ENCODE peak calls at places on chromosomes 13 and 19, in six cellular contexts. One of them, this sample, is unnamed.
A peak's percentile ranks its signal among the peaks of the same experiment; 100 is the strongest.

GRCh38 chr13:57631607-57632275 is at the start of gene PCDH17:
- DNase-seq in stimulated activated CD4-positive, alpha-beta T cell treated with anti-CD3 and anti-CD28 coated beads, Interleukin-12 subunit alpha, Interleukin-12 subunit beta, amount 100 ng/mL, for 48 hours: no peak
- DNase-seq in NB4: no peak
- DNase-seq in SJSA1: no peak
- DNase-seq in H54: no peak
- DNase-seq in uterus: no peak
- DNase-seq in this sample: peak; percentile 42

GRCh38 chr19:29277107-29277506 is 64.2 kb upstream of the UQCRFS1 start:
- DNase-seq in stimulated activated CD4-positive, alpha-beta T cell treated with anti-CD3 and anti-CD28 coated beads, Interleukin-12 subunit alpha, Interleukin-12 subunit beta, amount 100 ng/mL, for 48 hours: peak; percentile 34
- DNase-seq in NB4: peak; percentile 87
- DNase-seq in SJSA1: no peak
- DNase-seq in H54: peak; percentile 82
- DNase-seq in uterus: no peak
- DNase-seq in this sample: no peak

GRCh38 chr13:28527629-28528028 is 32.7 kb upstream of the FLT1 start:
- DNase-seq in stimulated activated CD4-positive, alpha-beta T cell treated with anti-CD3 and anti-CD28 coated beads, Interleukin-12 subunit alpha, Interleukin-12 subunit beta, amount 100 ng/mL, for 48 hours: no peak
- DNase-seq in NB4: peak; percentile 94
- DNase-seq in SJSA1: no peak
- DNase-seq in H54: no peak
- DNase-seq in uterus: no peak
- DNase-seq in this sample: peak; percentile 44

GRCh38 chr19:19372656-19373416 is 32.6 kb upstream of the GATAD2A start:
- DNase-seq in stimulated activated CD4-positive, alpha-beta T cell treated with anti-CD3 and anti-CD28 coated beads, Interleukin-12 subunit alpha, Interleukin-12 subunit beta, amount 100 ng/mL, for 48 hours: no peak
- DNase-seq in NB4: peak; percentile 94
- DNase-seq in SJSA1: peak; percentile 21
- DNase-seq in H54: peak; percentile 64
- DNase-seq in uterus: no peak
- DNase-seq in this sample: peak; percentile 79

GRCh38 chr19:32265991-32266390 is 79.4 kb upstream of the ZNF507 start:
- DNase-seq in stimulated activated CD4-positive, alpha-beta T cell treated with anti-CD3 and anti-CD28 coated beads, Interleukin-12 subunit alpha, Interleukin-12 subunit beta, amount 100 ng/mL, for 48 hours: no peak
- DNase-seq in NB4: no peak
- DNase-seq in SJSA1: no peak
- DNase-seq in H54: no peak
- DNase-seq in uterus: no peak
- DNase-seq in this sample: no peak

GRCh38 chr13:109938255-109938936 is 152.0 kb upstream of the IRS2 start:
- DNase-seq in stimulated activated CD4-positive, alpha-beta T cell treated with anti-CD3 and anti-CD28 coated beads, Interleukin-12 subunit alpha, Interleukin-12 subunit beta, amount 100 ng/mL, for 48 hours: no peak
- DNase-seq in NB4: no peak
- DNase-seq in SJSA1: no peak
- DNase-seq in H54: no peak
- DNase-seq in uterus: no peak
- DNase-seq in this sample: no peak

GRCh38 chr19:15631817-15632216 is 8.9 kb upstream of the CYP4F3 start:
- DNase-seq in stimulated activated CD4-positive, alpha-beta T cell treated with anti-CD3 and anti-CD28 coated beads, Interleukin-12 subunit alpha, Interleukin-12 subunit beta, amount 100 ng/mL, for 48 hours: no peak
- DNase-seq in NB4: peak; percentile 64
- DNase-seq in SJSA1: no peak
- DNase-seq in H54: no peak
- DNase-seq in uterus: no peak
- DNase-seq in this sample: no peak

GRCh38 chr19:2436926-2437325 is 9.5 kb upstream of the TIMM13 start:
- DNase-seq in stimulated activated CD4-positive, alpha-beta T cell treated with anti-CD3 and anti-CD28 coated beads, Interleukin-12 subunit alpha, Interleukin-12 subunit beta, amount 100 ng/mL, for 48 hours: no peak
- DNase-seq in NB4: no peak
- DNase-seq in SJSA1: no peak
- DNase-seq in H54: no peak
- DNase-seq in uterus: no peak
- DNase-seq in this sample: no peak

GRCh38 chr19:10876459-10877240 is 5.3 kb downstream of the CARM1 start:
- DNase-seq in stimulated activated CD4-positive, alpha-beta T cell treated with anti-CD3 and anti-CD28 coated beads, Interleukin-12 subunit alpha, Interleukin-12 subunit beta, amount 100 ng/mL, for 48 hours: no peak
- DNase-seq in NB4: no peak
- DNase-seq in SJSA1: no peak
- DNase-seq in H54: no peak
- DNase-seq in uterus: no peak
- DNase-seq in this sample: no peak

GRCh38 chr13:70729369-70729768 is 621.1 kb upstream of the KLHL1 start:
- DNase-seq in stimulated activated CD4-positive, alpha-beta T cell treated with anti-CD3 and anti-CD28 coated beads, Interleukin-12 subunit alpha, Interleukin-12 subunit beta, amount 100 ng/mL, for 48 hours: no peak
- DNase-seq in NB4: no peak
- DNase-seq in SJSA1: no peak
- DNase-seq in H54: no peak
- DNase-seq in uterus: no peak
- DNase-seq in this sample: no peak